ENCODE peak calls at places on chromosomes 16 and 17, in six cellular contexts. H is fibroblast of mammary gland, F is stomach, O is AG04449, D is AG09319, T is PC-9. M is an unnamed sample.
A peak's percentile ranks its signal among the peaks of the same experiment; 100 is the strongest.

GRCh38 chr17:4005296-4006164 is 41.3 kb upstream of the ATP2A3 start:
- DNase-seq in H (no peak), F (no peak), O (no peak), D (no peak), T (no peak), M (no peak)

GRCh38 chr17:27649929-27650328 is 18.9 kb downstream of the LGALS9 start:
- DNase-seq in H (no peak), F (peak; percentile 58), O (no peak), D (no peak), T (no peak), M (no peak)

GRCh38 chr16:66924527-66925321 is 611 bp downstream of the RRAD start:
- DNase-seq in H (no peak), F (peak; percentile 49), O (no peak), D (no peak), T (no peak), M (no peak)

GRCh38 chr17:49991409-49991808 is 3.6 kb downstream of the DLX3 start:
- DNase-seq in H (no peak), F (no peak), O (no peak), D (no peak), T (no peak), M (no peak)

GRCh38 chr17:50129303-50129945 is 536 bp downstream of the SAMD14 start:
- DNase-seq in H (no peak), F (no peak), O (no peak), D (no peak), T (no peak), M (no peak)

GRCh38 chr16:68907297-68907999 is 64.1 kb downstream of the TANGO6 start:
- DNase-seq in H (no peak), F (no peak), O (no peak), D (no peak), T (peak; percentile 45), M (no peak)

GRCh38 chr17:57619061-57619937 is 125.8 kb downstream of the CCDC182 start:
- DNase-seq in H (peak; percentile 21), F (no peak), O (no peak), D (no peak), T (no peak), M (no peak)

GRCh38 chr17:62757518-62757951 is 50.6 kb downstream of the MARCHF10 start:
- DNase-seq in H (peak; percentile 63), F (no peak), O (no peak), D (no peak), T (no peak), M (no peak)

GRCh38 chr16:3235856-3236669 is 1.1 kb upstream of the ZNF200 start:
- DNase-seq in H (no peak), F (peak; percentile 40), O (no peak), D (no peak), T (peak; percentile 70), M (no peak)

GRCh38 chr16:75247249-75247648 is 4.2 kb downstream of the BCAR1 start:
- DNase-seq in H (no peak), F (no peak), O (no peak), D (no peak), T (no peak), M (no peak)

GRCh38 chr17:66348605-66349165 is 46.3 kb downstream of the PRKCA start:
- DNase-seq in H (peak; percentile 84), F (peak; percentile 39), O (peak; percentile 42), D (peak; percentile 37), T (peak; percentile 76), M (no peak)

GRCh38 chr16:2764718-2765117 is 12.3 kb downstream of the SRRM2 start:
- DNase-seq in H (no peak), F (no peak), O (no peak), D (no peak), T (no peak), M (no peak)

GRCh38 chr17:70168979-70169706 is at the start of gene KCNJ2:
- DNase-seq in H (peak; percentile 50), F (peak; percentile 92), O (no peak), D (peak; percentile 44), T (no peak), M (peak; percentile 82)

GRCh38 chr17:28407130-28407973 is 1.3 kb upstream of the SLC46A1 start:
- DNase-seq in H (no peak), F (no peak), O (no peak), D (no peak), T (no peak), M (peak; percentile 46)

GRCh38 chr16:77551352-77551751 is 116.5 kb upstream of the ADAMTS18 start:
- DNase-seq in H (peak; percentile 35), F (no peak), O (no peak), D (peak; percentile 63), T (no peak), M (no peak)

GRCh38 chr16:2242598-2242997 is 6.4 kb downstream of the DNASE1L2 start:
- DNase-seq in H (no peak), F (no peak), O (no peak), D (no peak), T (no peak), M (no peak)

GRCh38 chr17:14396542-14396941 is 95.7 kb downstream of the HS3ST3B1 start:
- DNase-seq in H (peak; percentile 34), F (no peak), O (peak; percentile 12), D (no peak), T (no peak), M (no peak)

GRCh38 chr16:8299635-8300034 is 290.7 kb downstream of the TMEM114 start:
- DNase-seq in H (no peak), F (no peak), O (no peak), D (no peak), T (no peak), M (no peak)

GRCh38 chr16:13231365-13231764 is 330.0 kb downstream of the SHISA9 start:
- DNase-seq in H (no peak), F (no peak), O (no peak), D (no peak), T (no peak), M (no peak)

GRCh38 chr17:64115871-64116534 is 13.9 kb downstream of the ERN1 start:
- DNase-seq in H (peak; percentile 92), F (peak; percentile 65), O (peak; percentile 45), D (no peak), T (peak; percentile 93), M (no peak)

GRCh38 chr16:10892782-10893181 is 15.8 kb downstream of the CIITA start:
- DNase-seq in H (no peak), F (no peak), O (no peak), D (no peak), T (no peak), M (no peak)

GRCh38 chr16:2810651-2811050 is 6.4 kb upstream of the PRSS21 start:
- DNase-seq in H (no peak), F (no peak), O (no peak), D (no peak), T (no peak), M (no peak)

GRCh38 chr17:61312406-61313295 is 87.0 kb upstream of the TBX2 start:
- DNase-seq in H (peak; percentile 63), F (no peak), O (no peak), D (no peak), T (no peak), M (no peak)

GRCh38 chr17:61307905-61308886 is 91.4 kb upstream of the TBX2 start:
- DNase-seq in H (peak; percentile 100), F (no peak), O (peak; percentile 97), D (peak; percentile 99), T (no peak), M (no peak)

GRCh38 chr17:61309362-61309761 is 90.3 kb upstream of the TBX2 start:
- DNase-seq in H (no peak), F (no peak), O (no peak), D (no peak), T (no peak), M (no peak)

GRCh38 chr17:61310611-61311010 is 89.0 kb upstream of the TBX2 start:
- DNase-seq in H (no peak), F (no peak), O (no peak), D (no peak), T (no peak), M (no peak)

GRCh38 chr17:61309857-61310256 is 89.8 kb upstream of the TBX2 start:
- DNase-seq in H (peak; percentile 94), F (no peak), O (peak; percentile 71), D (no peak), T (no peak), M (no peak)
- TF ChIP-seq CTCF in H (no peak), F (no peak), O (peak; percentile 1), D (no peak), T (no peak), M (no peak)

GRCh38 chr17:53950207-53950857 is 127.6 kb downstream of the KIF2B start:
- DNase-seq in H (no peak), F (no peak), O (no peak), D (no peak), T (no peak), M (no peak)

GRCh38 chr17:53948323-53948722 is 125.6 kb downstream of the KIF2B start:
- DNase-seq in H (no peak), F (no peak), O (no peak), D (no peak), T (no peak), M (no peak)

GRCh38 chr17:53949473-53950090 is 126.9 kb downstream of the KIF2B start:
- DNase-seq in H (no peak), F (no peak), O (no peak), D (no peak), T (no peak), M (no peak)

GRCh38 chr17:53950858-53951250 is 128.1 kb downstream of the KIF2B start:
- DNase-seq in H (no peak), F (no peak), O (no peak), D (no peak), T (no peak), M (no peak)
- TF ChIP-seq CTCF in H (no peak), F (no peak), O (no peak), D (no peak), T (no peak), M (no peak)

DNA sequence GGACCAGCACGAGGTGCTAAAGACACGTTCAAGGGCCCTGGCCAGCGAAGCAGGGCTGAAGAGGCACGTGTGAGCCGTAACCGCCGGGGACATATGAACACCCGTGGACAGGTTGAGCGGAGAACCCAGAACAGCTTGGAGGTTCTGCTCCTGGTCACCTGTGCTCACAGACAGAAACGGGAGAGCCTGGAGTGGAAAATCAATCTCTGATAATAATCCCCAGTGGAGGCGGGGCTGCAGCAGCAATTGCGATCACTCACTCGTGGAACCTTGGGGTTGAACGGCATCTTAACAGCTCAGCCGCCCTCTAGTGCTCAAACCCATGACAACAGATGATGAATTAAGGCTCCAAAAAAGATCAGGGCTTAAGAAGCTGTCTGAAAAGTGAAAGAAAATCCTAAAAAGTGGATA is 25.6 kb downstream of the WIPI1 start:
- DNase-seq in H (peak; percentile 43), F (no peak), O (no peak), D (no peak), T (no peak), M (no peak)
- TF ChIP-seq CTCF in H (peak; percentile 22), F (no peak), O (peak; percentile 46), D (peak; percentile 27), T (peak; percentile 50), M (no peak)

DNA sequence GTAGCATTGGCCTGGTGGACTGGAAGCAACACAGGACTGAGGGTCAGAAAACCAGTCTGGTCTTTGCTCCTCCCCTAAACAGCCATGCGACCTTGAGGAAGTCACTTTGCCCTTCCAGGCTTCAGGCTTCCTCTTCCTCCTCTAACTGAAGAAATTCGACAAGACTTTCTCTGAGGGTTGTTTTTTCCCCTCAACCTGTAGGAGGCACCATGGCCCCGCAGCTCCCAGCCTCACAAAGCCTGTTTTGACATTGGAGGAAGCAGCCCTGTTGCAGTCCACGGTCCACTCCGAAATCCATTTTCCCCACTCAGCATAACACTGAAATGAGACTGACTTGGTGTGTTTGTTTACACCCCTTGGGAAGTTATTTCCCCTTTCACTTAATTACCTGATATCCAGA is 41.2 kb upstream of the PIRT start:
- DNase-seq in H (no peak), F (peak; percentile 50), O (no peak), D (no peak), T (no peak), M (peak; percentile 40)
- TF ChIP-seq CTCF in H (peak; percentile 10), F (no peak), O (no peak), D (no peak), T (no peak), M (no peak)

M was measured in mesothelial cell of epicardium.